ENCODE peak calls at places on chromosomes 7 and 10, in ten cellular contexts. E is heart right ventricle; O is transverse colon; C is colonic mucosa; I is Panc1; M is aorta; K is upper lobe of left lung; W is iPS DF 6.9; X is HCT116; J is effector memory CD4-positive, alpha-beta T cell. L is an unnamed sample.

GRCh38 chr7:66529889-66530615 is 98.6 kb upstream of the KCTD7 start:
- DNase-seq in E (no peak), O (no peak), C (no peak), I (no peak), M (no peak), K (no peak), W (no peak), X (no peak), J (no peak), L (no peak)

GRCh38 chr10:62153191-62153590 is 115.5 kb downstream of the RTKN2 start:
- DNase-seq in E (no peak), O (no peak), C (no peak), I (no peak), M (no peak), K (no peak), W (no peak), X (no peak), J (no peak), L (no peak)

GRCh38 chr7:39683216-39683845 is 60.0 kb downstream of the RALA start:
- DNase-seq in E (no peak), O (no peak), C (no peak), I (no peak), M (no peak), K (no peak), W (no peak), X (no peak), J (no peak), L (no peak)

GRCh38 chr10:4867109-4867519 is 41.1 kb downstream of the AKR1E2 start:
- DNase-seq in E (no peak), O (no peak), C (no peak), I (no peak), M (no peak), K (no peak), W (no peak), X (no peak), J (no peak), L (no peak)

GRCh38 chr7:146844405-146844804 is 727.8 kb downstream of the CNTNAP2 start:
- DNase-seq in E (no peak), O (no peak), C (no peak), I (no peak), M (no peak), K (no peak), W (no peak), X (no peak), J (no peak), L (no peak)

GRCh38 chr7:139829654-139830130 is 628 bp downstream of the TBXAS1 start:
- DNase-seq in E (no peak), O (no peak), C (no peak), I (no peak), M (no peak), K (no peak), W (no peak), X (no peak), J (no peak), L (no peak)

GRCh38 chr10:79424221-79425073 is 21.0 kb downstream of the ZCCHC24 start:
- DNase-seq in E (no peak), O (no peak), C (peak; percentile 62), I (no peak), M (peak; percentile 57), K (no peak), W (no peak), X (no peak), J (no peak), L (no peak)

GRCh38 chr7:155188821-155189599 is 108.7 kb upstream of the INSIG1 start:
- DNase-seq in E (no peak), O (no peak), C (no peak), I (no peak), M (no peak), K (no peak), W (no peak), X (no peak), J (no peak), L (no peak)

GRCh38 chr7:77863860-77864259 is 65.3 kb downstream of the PHTF2 start:
- DNase-seq in E (no peak), O (no peak), C (no peak), I (no peak), M (no peak), K (no peak), W (no peak), X (no peak), J (no peak), L (no peak)

GRCh38 chr7:77866370-77866769 is 67.8 kb downstream of the PHTF2 start:
- DNase-seq in E (no peak), O (no peak), C (no peak), I (no peak), M (no peak), K (no peak), W (no peak), X (no peak), J (no peak), L (no peak)

GRCh38 chr7:77862691-77863090 is 64.1 kb downstream of the PHTF2 start:
- DNase-seq in E (no peak), O (no peak), C (no peak), I (no peak), M (no peak), K (no peak), W (no peak), X (no peak), J (no peak), L (no peak)

GRCh38 chr7:77867208-77867915 is 68.8 kb downstream of the PHTF2 start:
- DNase-seq in E (no peak), O (no peak), C (no peak), I (no peak), M (no peak), K (no peak), W (no peak), X (no peak), J (no peak), L (no peak)

GRCh38 chr7:77866791-77867190 is 68.2 kb downstream of the PHTF2 start:
- DNase-seq in E (no peak), O (no peak), C (no peak), I (peak; percentile 66), M (no peak), K (no peak), W (no peak), X (no peak), J (no peak), L (no peak)
- H3K27ac ChIP-seq in E (no peak overlapping the region), O (no peak overlapping the region), C (no peak overlapping the region), I (no peak overlapping the region), M (no peak overlapping the region), K (no peak overlapping the region), W (no peak overlapping the region), X (no peak overlapping the region), J (no peak overlapping the region), L (no peak overlapping the region)

DNA sequence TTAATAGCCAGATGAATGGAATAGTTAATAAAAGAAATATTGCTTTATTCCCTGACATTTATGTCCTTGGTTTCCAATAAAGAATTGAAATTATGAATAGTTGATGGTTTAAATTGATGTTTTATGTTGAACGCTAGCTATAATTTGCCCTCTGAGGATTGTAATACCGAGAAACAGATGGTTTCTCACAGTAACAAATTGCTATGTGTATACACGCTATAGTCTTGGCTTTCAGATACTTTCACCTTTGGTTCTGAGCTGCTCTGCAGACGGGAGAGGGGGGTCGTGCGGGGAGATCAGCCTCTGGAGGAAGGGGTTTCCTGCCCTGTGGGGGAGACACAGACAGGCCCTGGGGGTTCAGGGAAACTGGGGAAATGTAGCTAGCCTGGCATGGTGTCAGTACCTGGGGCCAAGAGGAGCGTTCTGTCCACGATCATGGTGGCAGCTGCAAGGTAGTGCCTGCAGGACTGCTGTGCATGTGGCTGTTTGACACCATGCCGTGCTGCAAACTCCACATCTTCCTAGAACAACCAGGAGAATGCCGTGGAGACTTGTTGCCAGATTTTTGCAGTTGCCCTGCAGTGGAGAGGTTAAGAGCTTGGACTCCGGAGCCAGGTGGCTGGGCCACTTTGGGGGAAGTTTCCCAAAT is 167.7 kb downstream of the CUX1 start:
- DNase-seq in E (no peak), O (no peak), C (no peak), I (no peak), M (no peak), K (no peak), W (no peak), X (no peak), J (no peak), L (no peak)
- H3K27ac ChIP-seq in E (no peak overlapping the region), O (peak overlapping the region; percentile 56), C (no peak overlapping the region), I (no peak overlapping the region), M (no peak overlapping the region), K (no peak overlapping the region), W (no peak overlapping the region), X (no peak overlapping the region), J (no peak overlapping the region), L (no peak overlapping the region)

DNA sequence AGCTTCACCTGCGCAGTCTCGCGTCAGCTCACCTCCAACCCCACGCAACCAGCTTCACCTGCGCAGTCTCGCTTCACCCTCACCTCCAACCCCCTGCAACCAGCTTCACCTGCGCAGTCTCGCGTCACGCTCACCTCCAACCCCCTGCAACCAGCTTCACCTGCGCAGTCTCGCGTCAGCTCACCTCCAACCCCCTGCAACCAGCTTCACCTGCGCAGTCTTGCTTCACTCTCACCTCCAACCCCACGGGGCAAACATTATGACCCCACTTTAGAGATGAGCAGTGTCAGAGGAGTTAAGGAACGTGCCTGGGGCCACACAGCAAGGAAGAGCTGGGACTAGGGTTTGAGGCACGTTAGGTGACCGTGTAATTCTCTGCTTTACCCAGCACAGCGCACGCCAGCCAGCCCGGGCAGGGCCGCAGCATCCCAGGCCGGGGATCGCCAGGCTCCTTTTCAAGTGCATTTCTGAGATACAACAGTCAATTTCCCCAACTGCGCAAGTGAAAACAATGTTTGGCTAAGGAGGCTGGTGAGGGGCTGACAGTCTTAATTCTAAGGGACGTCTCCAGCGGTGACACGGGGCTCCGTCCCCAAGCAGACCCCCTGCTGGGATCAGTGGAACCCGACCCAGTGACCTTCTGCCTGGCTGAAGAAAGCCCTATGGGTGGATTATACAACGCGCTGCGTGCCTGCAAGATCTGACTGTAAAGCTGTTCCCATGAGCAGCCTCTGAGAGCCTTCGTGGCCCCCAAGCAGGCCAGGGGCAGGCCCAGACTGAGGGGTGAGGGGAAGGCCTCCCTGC is 22.7 kb upstream of the PDGFA start:
- DNase-seq in E (no peak), O (no peak), C (no peak), I (no peak), M (peak; percentile 42), K (peak; percentile 71), W (no peak), X (no peak), J (no peak), L (no peak)
- H3K27ac ChIP-seq in E (no peak overlapping the region), O (no peak overlapping the region), C (no peak overlapping the region), I (peak overlapping the region; percentile 78), M (peak overlapping the region; percentile 10), K (no peak overlapping the region), W (no peak overlapping the region), X (peak overlapping the region; percentile 30), J (no peak overlapping the region), L (no peak overlapping the region)

DNA sequence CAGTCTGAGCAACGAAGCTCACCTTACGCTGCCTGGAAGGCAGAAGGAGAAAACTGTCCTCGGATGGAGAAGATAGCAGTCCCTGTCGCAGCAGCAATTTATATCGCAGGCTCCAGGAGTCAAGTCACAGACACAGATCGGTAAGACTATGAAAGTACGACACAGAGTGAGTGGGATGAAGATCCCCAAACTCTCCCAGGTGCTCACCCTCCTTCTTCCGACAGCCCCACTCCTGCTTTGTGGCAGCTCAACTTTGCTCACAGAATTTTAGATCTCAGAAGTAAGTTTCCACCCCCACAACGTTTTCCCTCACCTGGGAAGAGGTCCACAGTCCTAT is 428 bp downstream of the TCTN3 start:
- DNase-seq in E (no peak), O (no peak), C (peak; percentile 22), I (no peak), M (no peak), K (no peak), W (no peak), X (no peak), J (no peak), L (no peak)
- H3K27ac ChIP-seq in E (peak overlapping the region; percentile 88), O (peak overlapping the region; percentile 94), C (peak overlapping the region; percentile 15), I (peak overlapping the region; percentile 90), M (peak overlapping the region; percentile 49), K (peak overlapping the region; percentile 87), W (no peak overlapping the region), X (peak overlapping the region; percentile 64), J (peak overlapping the region; percentile 86), L (peak overlapping the region; percentile 64)

L was measured in substantia nigra.